ENCODE peak calls at places on chromosome 7, in seven cellular contexts. K is tibial nerve, J is left lung, N is mammary epithelial cell, H is pancreas, Y is endothelial cell of umbilical vein, T is lower lobe of right lung. U is an unnamed sample.

GRCh38 chr7:44673771-44674170 is 67.3 kb downstream of the OGDH start:
- DNase-seq in H (no peak), K (no peak), N (no peak), Y (no peak), J (no peak), T (no peak), U (no peak)

GRCh38 chr7:128166603-128167315 is 74.3 kb upstream of the LEP start:
- DNase-seq in N (peak; percentile 12), H (peak; percentile 70), T (no peak), Y (no peak), J (peak; percentile 79), K (no peak), U (peak; percentile 8)

GRCh38 chr7:69873512-69873911 is 275.2 kb downstream of the AUTS2 start:
- DNase-seq in J (no peak), K (no peak), N (no peak), T (no peak), Y (no peak), H (no peak), U (no peak)

GRCh38 chr7:111744501-111745155 is 182.3 kb upstream of the IMMP2L start:
- DNase-seq in T (no peak), H (no peak), K (no peak), Y (peak; percentile 72), J (no peak), N (no peak), U (no peak)

GRCh38 chr7:98869374-98870070 is at the start of gene TMEM130:
- DNase-seq in Y (no peak), J (no peak), K (no peak), H (peak; percentile 63), N (no peak), T (peak; percentile 46), U (no peak)

GRCh38 chr7:30332549-30332948 is 48.2 kb downstream of the ZNRF2 start:
- DNase-seq in Y (no peak), J (no peak), K (no peak), T (no peak), H (no peak), N (no peak), U (no peak)

GRCh38 chr7:107387573-107388219 is 82.2 kb upstream of the GPR22 start:
- DNase-seq in N (no peak), Y (peak; percentile 85), K (no peak), T (no peak), J (no peak), H (no peak), U (no peak)

GRCh38 chr7:76354981-76355730 is 3.6 kb downstream of the YWHAG start:
- DNase-seq in K (no peak), J (no peak), Y (no peak), T (no peak), N (no peak), H (no peak), U (no peak)

GRCh38 chr7:137626469-137627067 is 220.2 kb downstream of the DGKI start:
- DNase-seq in K (peak; percentile 18), H (peak; percentile 61), Y (peak; percentile 54), J (no peak), T (no peak), N (peak; percentile 41), U (no peak)

GRCh38 chr7:139914306-139914747 is 85.3 kb downstream of the TBXAS1 start:
- DNase-seq in K (no peak), N (no peak), Y (peak; percentile 8), J (no peak), T (no peak), H (no peak), U (no peak)

GRCh38 chr7:98399462-98399861 is 1.4 kb downstream of the BAIAP2L1 start:
- DNase-seq in J (no peak), T (no peak), H (no peak), K (no peak), Y (no peak), N (peak; percentile 64), U (no peak)

GRCh38 chr7:99238558-99239341 is 30.8 kb upstream of the KPNA7 start:
- DNase-seq in J (no peak), N (no peak), Y (no peak), T (no peak), H (no peak), K (no peak), U (no peak)

GRCh38 chr7:111796671-111797070 is 234.4 kb upstream of the IMMP2L start:
- DNase-seq in N (peak; percentile 17), H (no peak), J (no peak), T (no peak), Y (no peak), K (no peak), U (no peak)

GRCh38 chr7:92461027-92462003 is 14.0 kb downstream of the GATAD1 start:
- DNase-seq in Y (peak; percentile 57), H (no peak), J (no peak), K (no peak), N (peak; percentile 9), T (no peak), U (peak; percentile 16)

GRCh38 chr7:90655566-90655965 is 59.4 kb downstream of the CDK14 start:
- DNase-seq in T (no peak), Y (peak; percentile 85), J (no peak), H (no peak), N (peak; percentile 80), K (no peak), U (no peak)

GRCh38 chr7:32164341-32164996 is 94.3 kb upstream of the PDE1C start:
- DNase-seq in N (peak; percentile 81), Y (peak; percentile 70), T (no peak), H (no peak), J (no peak), K (no peak), U (no peak)

GRCh38 chr7:374706-375490 is 84.9 kb downstream of the FOXL3 start:
- DNase-seq in K (no peak), N (no peak), T (no peak), H (peak; percentile 52), J (peak; percentile 75), Y (no peak), U (no peak)

GRCh38 chr7:376306-376969 is 86.5 kb downstream of the FOXL3 start:
- DNase-seq in K (no peak), J (peak; percentile 68), T (no peak), H (peak; percentile 51), Y (no peak), N (peak; percentile 32), U (no peak)

GRCh38 chr7:375491-375821 is 85.5 kb downstream of the FOXL3 start:
- DNase-seq in H (peak; percentile 50), N (no peak), T (no peak), J (peak; percentile 73), K (no peak), Y (no peak), U (no peak)

GRCh38 chr7:377069-378040 is 87.4 kb downstream of the FOXL3 start:
- DNase-seq in J (peak; percentile 66), K (no peak), T (peak; percentile 43), H (peak; percentile 59), N (no peak), Y (no peak), U (no peak)

DNA sequence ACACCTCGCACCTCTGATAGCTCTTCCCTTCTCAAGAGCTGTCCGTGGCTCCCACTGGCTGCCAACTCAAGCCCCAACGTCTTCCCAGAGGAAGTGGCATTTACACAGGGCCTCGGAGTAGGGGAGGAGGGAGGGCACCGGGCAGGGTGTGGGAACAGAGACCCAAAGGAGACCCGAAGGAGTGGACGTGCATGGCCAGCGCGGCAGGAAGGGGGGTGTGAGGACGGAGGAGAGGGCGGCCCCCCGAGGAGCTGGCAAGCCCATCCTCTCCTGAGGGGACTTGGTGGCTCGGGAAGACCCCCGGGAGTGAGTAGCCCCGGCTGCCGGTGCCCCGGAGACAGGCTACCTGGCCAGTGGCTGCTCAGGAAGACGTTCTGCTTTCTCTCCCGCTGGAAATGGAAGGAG is 85.9 kb downstream of the FOXL3 start:
- DNase-seq in N (no peak), Y (no peak), K (no peak), H (peak; percentile 52), T (no peak), J (peak; percentile 62), U (no peak)
- H3K4me1 ChIP-seq in N (peaks cover 16% of the 10 kb centered on the region), Y (peaks cover 10% of the 10 kb centered on the region), K (no peaks in the 10 kb centered on the region), H (peaks cover 12% of the 10 kb centered on the region), T (peaks cover 19% of the 10 kb centered on the region), J (peaks cover 18% of the 10 kb centered on the region), U (peaks cover 15% of the 10 kb centered on the region)

GRCh38 chr7:101701153-101701794 is 72.2 kb upstream of the MYL10 start:
- DNase-seq in Y (no peak), H (no peak), K (no peak), J (no peak), T (no peak), N (no peak), U (no peak)
- H3K27ac ChIP-seq in Y (no peak overlapping the region), H (no peak overlapping the region), K (no peak overlapping the region), J (no peak overlapping the region), T (no peak overlapping the region), N (no peak overlapping the region), U (no peak overlapping the region)

GRCh38 chr7:40545739-40546138 is 410.9 kb downstream of the SUGCT start:
- DNase-seq in Y (no peak), T (no peak), K (no peak), J (no peak), N (no peak), H (no peak), U (no peak)
- H3K4me3 ChIP-seq in Y (no peak overlapping the region), T (peak overlapping the region; percentile 7), K (no peak overlapping the region), J (no peak overlapping the region), N (no peak overlapping the region), H (no peak overlapping the region), U (no peak overlapping the region)

GRCh38 chr7:151817981-151818673 is 58.8 kb downstream of the PRKAG2 start:
- DNase-seq in Y (no peak), T (no peak), J (peak; percentile 70), H (peak; percentile 54), N (no peak), K (no peak), U (no peak)

GRCh38 chr7:151819826-151820225 is 57.1 kb downstream of the PRKAG2 start:
- DNase-seq in Y (no peak), T (no peak), N (no peak), H (peak; percentile 55), K (no peak), J (no peak), U (no peak)

GRCh38 chr7:151817315-151817690 is 59.6 kb downstream of the PRKAG2 start:
- DNase-seq in J (peak; percentile 17), H (peak; percentile 34), Y (no peak), K (no peak), N (no peak), T (peak; percentile 26), U (no peak)

GRCh38 chr7:151820486-151821105 is 56.3 kb downstream of the PRKAG2 start:
- DNase-seq in H (peak; percentile 31), K (no peak), J (peak; percentile 31), T (peak; percentile 8), Y (no peak), N (no peak), U (no peak)

DNA sequence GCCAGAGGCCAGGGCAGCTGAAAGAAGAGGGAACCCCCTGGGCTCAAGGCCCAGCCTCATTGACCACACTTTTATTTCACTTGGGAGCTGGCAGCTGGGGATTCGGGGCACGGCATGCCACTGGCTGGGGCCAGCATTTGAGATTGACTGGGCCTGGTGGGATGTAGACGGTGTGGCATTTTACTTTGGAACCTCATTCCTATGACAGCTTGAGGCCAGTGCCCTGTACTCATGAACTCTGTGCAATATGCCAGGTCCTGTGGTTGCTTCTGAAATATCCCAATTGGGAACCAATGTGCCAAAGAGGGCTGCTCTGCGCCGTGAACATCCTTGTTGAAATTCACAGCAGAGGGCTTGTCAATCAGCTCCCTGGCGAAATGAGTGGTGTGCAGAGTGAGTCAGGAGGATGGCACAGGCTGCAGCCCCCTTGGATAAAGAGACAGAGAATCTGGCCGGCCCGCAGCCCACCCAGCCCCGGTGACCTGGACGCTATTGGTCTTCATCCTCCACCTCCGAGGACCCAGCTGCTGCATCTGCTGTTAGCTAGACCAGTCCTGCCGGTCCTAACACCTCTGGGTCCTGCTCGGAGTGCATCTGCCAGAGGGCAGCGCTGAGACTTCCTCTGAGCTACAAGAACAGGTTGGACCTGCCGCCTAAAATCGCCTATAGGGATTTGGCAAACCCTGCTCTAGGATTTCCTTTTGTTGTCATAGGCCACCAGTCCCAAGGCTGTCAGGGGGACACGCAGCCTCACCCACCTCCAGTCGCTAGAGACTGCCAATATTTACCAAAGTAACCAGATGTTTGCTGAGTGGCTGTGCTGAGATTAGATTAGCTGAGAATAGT is 58.0 kb downstream of the PRKAG2 start:
- DNase-seq in K (no peak), H (peak; percentile 62), N (no peak), Y (no peak), T (peak; percentile 51), J (peak; percentile 66), U (no peak)
- H3K4me1 ChIP-seq in K (peaks cover 5% of the 10 kb centered on the region), H (peaks cover 31% of the 10 kb centered on the region), N (peaks cover 5% of the 10 kb centered on the region), Y (no peaks in the 10 kb centered on the region), T (peaks cover 17% of the 10 kb centered on the region), J (no peaks in the 10 kb centered on the region), U (no peaks in the 10 kb centered on the region)